ENCODE peak calls at places on chromosomes 1 and 21, in ten cellular contexts. R is heart left ventricle; H is breast epithelium; W is HepG2; D is HCT116; G is uterus; Z is CD8-positive, alpha-beta T cell; I is lung; C is dorsolateral prefrontal cortex; X is cardiac muscle cell. N is an unnamed sample.

GRCh38 chr1:57788333-57788732 is 364.5 kb upstream of the DAB1 start:
- DNase-seq in R (no peak), H (no peak), W (no peak), D (no peak), G (no peak), Z (no peak), I (no peak), C (no peak), X (no peak), N (no peak)

GRCh38 chr1:156074661-156075060 is 7.6 kb downstream of the MEX3A start:
- DNase-seq in R (no peak), H (no peak), W (no peak), D (no peak), G (no peak), Z (no peak), I (no peak), C (no peak), X (no peak), N (no peak)

GRCh38 chr1:53154859-53155438 is 12.5 kb upstream of the SLC1A7 start:
- DNase-seq in R (no peak), H (no peak), W (no peak), D (no peak), G (no peak), Z (no peak), I (no peak), C (no peak), X (no peak), N (no peak)

GRCh38 chr1:47703161-47703825 is 265.4 kb downstream of the FOXD2 start:
- DNase-seq in R (no peak), H (no peak), W (no peak), D (no peak), G (no peak), Z (no peak), I (no peak), C (no peak), X (no peak), N (no peak)

GRCh38 chr1:28031173-28031572 is 57.2 kb downstream of the EYA3 start:
- DNase-seq in R (no peak), H (no peak), W (no peak), D (no peak), G (no peak), Z (no peak), I (no peak), C (no peak), X (no peak), N (no peak)

GRCh38 chr1:12134716-12135115 is 32.1 kb upstream of the TNFRSF1B start:
- DNase-seq in R (no peak), H (no peak), W (no peak), D (no peak), G (no peak), Z (no peak), I (no peak), C (no peak), X (no peak), N (no peak)

GRCh38 chr1:62235576-62235975 is 40.9 kb downstream of the L1TD1 start:
- DNase-seq in R (no peak), H (no peak), W (no peak), D (no peak), G (no peak), Z (no peak), I (no peak), C (no peak), X (no peak), N (no peak)

GRCh38 chr1:116415699-116416533 is 42.9 kb downstream of the ATP1A1 start:
- DNase-seq in R (peak), H (no peak), W (peak), D (no peak), G (no peak), Z (no peak), I (peak), C (no peak), X (peak), N (no peak)

GRCh38 chr1:67149179-67149770 is 14.5 kb upstream of the C1orf141 start:
- DNase-seq in R (peak), H (peak), W (peak), D (peak), G (peak), Z (peak), I (peak), C (peak), X (peak), N (peak)

GRCh38 chr1:154860154-154860870 is 9.8 kb downstream of the KCNN3 start:
- DNase-seq in R (no peak), H (no peak), W (no peak), D (no peak), G (no peak), Z (no peak), I (no peak), C (no peak), X (no peak), N (no peak)

GRCh38 chr1:228150458-228151169 is 884 bp downstream of the GJC2 start:
- DNase-seq in R (peak), H (peak), W (peak), D (no peak), G (peak), Z (no peak), I (no peak), C (peak), X (peak), N (no peak)

GRCh38 chr1:15218287-15219279 is 28.4 kb upstream of the FHAD1 start:
- DNase-seq in R (no peak), H (no peak), W (no peak), D (peak), G (peak), Z (no peak), I (peak), C (no peak), X (peak), N (no peak)

GRCh38 chr1:938088-938683 is 14.5 kb downstream of the SAMD11 start:
- DNase-seq in R (no peak), H (peak), W (peak), D (no peak), G (peak), Z (no peak), I (no peak), C (no peak), X (peak), N (no peak)

GRCh38 chr1:25253911-25254310 is 6.7 kb upstream of the RSRP1 start:
- DNase-seq in R (no peak), H (no peak), W (no peak), D (no peak), G (no peak), Z (no peak), I (no peak), C (no peak), X (no peak), N (no peak)

GRCh38 chr1:241627453-241628329 is 12.5 kb downstream of the CHML start:
- DNase-seq in R (no peak), H (no peak), W (peak), D (peak), G (no peak), Z (no peak), I (no peak), C (no peak), X (peak), N (no peak)

GRCh38 chr1:116413414-116413813 is 40.4 kb downstream of the ATP1A1 start:
- DNase-seq in R (no peak), H (no peak), W (no peak), D (no peak), G (no peak), Z (no peak), I (no peak), C (no peak), X (no peak), N (no peak)

GRCh38 chr21:27572681-27573080 is 605.8 kb upstream of the ADAMTS5 start:
- DNase-seq in R (no peak), H (no peak), W (no peak), D (no peak), G (no peak), Z (no peak), I (no peak), C (no peak), X (no peak), N (no peak)

GRCh38 chr1:162500805-162501204 is 3.2 kb downstream of the UHMK1 start:
- DNase-seq in R (no peak), H (no peak), W (no peak), D (no peak), G (no peak), Z (no peak), I (no peak), C (no peak), X (peak), N (no peak)

GRCh38 chr1:212700892-212701819 is 1.5 kb upstream of the BATF3 start:
- DNase-seq in R (peak), H (peak), W (no peak), D (no peak), G (peak), Z (no peak), I (peak), C (peak), X (peak), N (no peak)

GRCh38 chr1:69739181-69739580 is 171.5 kb downstream of the LRRC7 start:
- DNase-seq in R (no peak), H (no peak), W (no peak), D (no peak), G (no peak), Z (no peak), I (no peak), C (no peak), X (peak), N (no peak)

GRCh38 chr1:169618367-169618766 is 11.6 kb downstream of the SELP start:
- DNase-seq in R (no peak), H (no peak), W (no peak), D (no peak), G (no peak), Z (no peak), I (no peak), C (no peak), X (no peak), N (no peak)

GRCh38 chr1:6922096-6922931 is 137.1 kb downstream of the CAMTA1 start:
- DNase-seq in R (peak), H (no peak), W (no peak), D (no peak), G (peak), Z (no peak), I (no peak), C (no peak), X (peak), N (no peak)

GRCh38 chr1:161791889-161792655 is 26.0 kb downstream of the ATF6 start:
- DNase-seq in R (no peak), H (no peak), W (no peak), D (no peak), G (no peak), Z (no peak), I (no peak), C (no peak), X (peak), N (no peak)

GRCh38 chr1:212641956-212642355 is 33.4 kb downstream of the ATF3 start:
- DNase-seq in R (no peak), H (no peak), W (no peak), D (no peak), G (no peak), Z (no peak), I (no peak), C (no peak), X (no peak), N (no peak)

GRCh38 chr1:51877434-51878306 is 857 bp downstream of the NRDC start:
- DNase-seq in R (no peak), H (no peak), W (no peak), D (no peak), G (no peak), Z (no peak), I (peak), C (no peak), X (peak), N (no peak)

GRCh38 chr1:165823552-165824268 is 3.7 kb upstream of the UCK2 start:
- DNase-seq in R (no peak), H (no peak), W (no peak), D (no peak), G (no peak), Z (no peak), I (no peak), C (no peak), X (no peak), N (no peak)

GRCh38 chr1:36576118-36576517 is 93.4 kb upstream of the CSF3R start:
- DNase-seq in R (peak), H (no peak), W (peak), D (peak), G (peak), Z (peak), I (peak), C (peak), X (peak), N (no peak)

GRCh38 chr1:103058393-103058792 is 49.9 kb downstream of the COL11A1 start:
- DNase-seq in R (no peak), H (no peak), W (no peak), D (no peak), G (no peak), Z (no peak), I (no peak), C (no peak), X (no peak), N (no peak)

GRCh38 chr1:2091611-2092604 is 41.7 kb downstream of the PRKCZ start:
- DNase-seq in R (peak), H (no peak), W (peak), D (no peak), G (no peak), Z (peak), I (no peak), C (peak), X (peak), N (no peak)

GRCh38 chr1:64161347-64162080 is 41.9 kb upstream of the UBE2U start:
- DNase-seq in R (no peak), H (no peak), W (no peak), D (no peak), G (no peak), Z (no peak), I (no peak), C (no peak), X (peak), N (no peak)

GRCh38 chr1:56125316-56125715 is 454.0 kb downstream of the PLPP3 start:
- DNase-seq in R (no peak), H (no peak), W (no peak), D (no peak), G (no peak), Z (no peak), I (no peak), C (no peak), X (no peak), N (no peak)

GRCh38 chr1:102191723-102192122 is 195.0 kb upstream of the OLFM3 start:
- DNase-seq in R (peak), H (no peak), W (peak), D (peak), G (no peak), Z (no peak), I (no peak), C (no peak), X (peak), N (no peak)

GRCh38 chr1:212328248-212328647 is 43.0 kb downstream of the PPP2R5A start:
- DNase-seq in R (no peak), H (no peak), W (no peak), D (no peak), G (no peak), Z (no peak), I (no peak), C (no peak), X (peak), N (no peak)

GRCh38 chr1:240086726-240087125 is 5.0 kb upstream of the FMN2 start:
- DNase-seq in R (no peak), H (no peak), W (no peak), D (no peak), G (no peak), Z (no peak), I (no peak), C (no peak), X (no peak), N (no peak)

GRCh38 chr1:6460349-6461236 is 5.4 kb downstream of the TNFRSF25 start:
- DNase-seq in R (no peak), H (no peak), W (no peak), D (no peak), G (no peak), Z (peak), I (no peak), C (no peak), X (peak), N (no peak)

GRCh38 chr1:235069577-235070563 is 58.8 kb downstream of the TOMM20 start:
- DNase-seq in R (peak), H (peak), W (peak), D (no peak), G (no peak), Z (no peak), I (peak), C (no peak), X (peak), N (no peak)
- H3K27ac ChIP-seq in R (peak), H (peak), W (peak), D (no peak), G (no peak), Z (no peak), I (peak), C (no peak), X (no peak), N (no peak)

GRCh38 chr1:167635941-167636340 is 5.9 kb downstream of the RCSD1 start:
- DNase-seq in R (no peak), H (no peak), W (no peak), D (no peak), G (no peak), Z (peak), I (no peak), C (no peak), X (no peak), N (no peak)
- H3K27ac ChIP-seq in R (peak), H (no peak), W (no peak), D (no peak), G (no peak), Z (no peak), I (peak), C (peak), X (peak), N (no peak)

DNA sequence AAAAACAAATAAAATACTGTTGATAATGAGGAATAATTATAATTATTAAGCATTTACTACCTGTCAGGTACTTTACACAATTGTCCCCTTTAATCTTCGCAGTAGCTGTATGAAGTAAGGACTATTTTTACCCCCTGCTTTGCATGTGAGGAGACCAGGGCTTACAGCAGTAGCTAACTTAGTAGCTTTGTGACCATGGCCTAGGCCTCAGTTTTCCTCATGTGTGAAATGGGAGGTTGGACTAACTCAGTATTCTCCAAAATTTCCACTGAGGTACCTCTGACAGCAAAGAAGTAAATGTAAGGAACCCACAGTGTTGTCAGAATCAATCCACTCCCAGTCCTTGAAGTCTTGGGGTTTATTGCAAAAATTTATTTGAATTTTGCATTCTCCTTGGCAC is 3.8 kb upstream of the CSRP1 start:
- DNase-seq in R (no peak), H (no peak), W (no peak), D (no peak), G (no peak), Z (no peak), I (no peak), C (no peak), X (no peak), N (no peak)
- H3K27ac ChIP-seq in R (peak), H (peak), W (no peak), D (no peak), G (peak), Z (no peak), I (no peak), C (peak), X (peak), N (no peak)

DNA sequence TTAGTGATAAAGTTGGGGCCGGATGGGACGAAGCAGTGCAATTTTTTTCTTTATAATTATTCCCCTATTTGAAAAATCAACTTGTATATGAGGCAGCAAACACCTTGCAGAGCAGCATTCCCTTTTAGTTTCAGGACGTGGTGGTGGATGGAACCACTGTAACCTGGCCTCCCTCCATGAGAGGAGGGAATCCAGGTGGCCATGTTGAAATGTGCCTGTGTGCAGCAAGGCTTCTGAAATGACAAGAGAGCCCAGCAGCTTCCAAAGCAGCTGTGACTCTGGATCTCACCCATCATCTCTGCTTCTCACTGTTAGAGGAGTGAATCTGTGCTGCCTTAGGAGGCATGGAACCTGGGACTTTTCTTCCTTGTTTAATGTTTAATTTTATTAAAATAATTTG is 42.3 kb downstream of the NFIA start:
- DNase-seq in R (peak), H (no peak), W (no peak), D (no peak), G (no peak), Z (no peak), I (no peak), C (no peak), X (no peak), N (no peak)
- H3K27ac ChIP-seq in R (peak), H (no peak), W (no peak), D (no peak), G (no peak), Z (no peak), I (peak), C (peak), X (no peak), N (no peak)

DNA sequence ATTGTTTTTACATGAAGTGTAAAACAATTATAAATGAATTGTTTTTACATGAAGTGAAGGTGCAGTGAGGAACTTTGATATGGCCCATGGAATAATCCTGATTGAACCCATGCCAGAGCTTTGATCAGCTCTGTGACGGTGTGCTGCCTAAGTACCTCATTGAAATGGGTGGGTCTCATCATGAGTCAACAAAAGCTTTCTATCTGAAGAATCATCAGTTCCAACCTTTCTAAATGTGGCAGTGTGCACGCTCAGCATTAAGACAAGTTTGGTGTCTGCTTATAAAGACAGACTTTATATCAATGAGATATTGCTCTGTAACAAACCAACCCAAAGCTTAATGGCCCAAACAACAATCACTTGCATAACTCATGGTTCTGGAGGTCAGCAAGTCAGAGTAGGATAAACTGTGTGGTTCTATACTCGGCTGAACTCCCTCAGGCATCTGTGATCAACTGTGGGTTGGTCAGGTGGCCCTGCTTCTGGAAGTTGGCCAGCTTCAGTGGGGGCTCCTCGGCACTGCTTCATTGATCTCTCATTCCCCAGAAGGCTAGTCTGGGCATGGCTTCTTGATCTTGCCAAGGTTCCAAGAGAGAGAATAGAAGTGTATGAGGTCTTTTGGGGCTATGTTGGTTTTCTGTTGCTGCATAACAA is 258.0 kb downstream of the LTN1 start:
- DNase-seq in R (no peak), H (no peak), W (no peak), D (no peak), G (no peak), Z (no peak), I (no peak), C (no peak), X (no peak), N (no peak)
- H3K27ac ChIP-seq in R (no peak), H (no peak), W (no peak), D (no peak), G (no peak), Z (no peak), I (no peak), C (no peak), X (no peak), N (no peak)

DNA sequence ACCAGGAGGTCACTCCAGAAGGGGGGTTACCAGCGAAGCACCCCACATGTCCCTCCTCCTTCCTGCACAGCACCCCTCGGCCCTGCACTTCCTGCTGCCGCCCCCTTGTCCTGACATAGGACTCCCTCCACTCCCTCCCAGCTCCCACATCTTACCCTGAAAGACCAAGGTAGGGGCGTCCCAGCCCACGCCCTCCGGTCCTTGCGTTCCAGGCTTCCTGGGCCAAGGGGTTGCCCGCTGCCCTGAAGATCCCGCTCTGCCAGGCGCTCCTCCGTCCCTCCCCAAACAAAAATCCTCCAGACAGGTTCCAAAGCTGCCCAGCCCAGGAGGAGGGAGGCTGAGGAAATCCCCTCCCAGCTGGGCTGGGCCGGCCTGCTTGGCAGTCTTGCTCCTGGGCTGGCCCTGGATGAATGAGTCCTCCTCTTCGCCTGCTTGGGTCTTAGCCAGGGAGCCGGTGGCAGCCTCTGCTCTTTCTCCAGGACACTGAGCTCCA is at the start of gene RHBDL2:
- DNase-seq in R (peak), H (peak), W (no peak), D (no peak), G (peak), Z (no peak), I (peak), C (peak), X (peak), N (no peak)
- H3K27ac ChIP-seq in R (no peak), H (peak), W (peak), D (no peak), G (no peak), Z (no peak), I (no peak), C (no peak), X (no peak), N (no peak)

GRCh38 chr1:26288311-26288941 is 8.5 kb downstream of the SH3BGRL3 start:
- DNase-seq in R (no peak), H (no peak), W (no peak), D (no peak), G (no peak), Z (peak), I (no peak), C (no peak), X (no peak), N (no peak)

GRCh38 chr1:26291433-26291832 is 11.5 kb downstream of the SH3BGRL3 start:
- DNase-seq in R (no peak), H (no peak), W (no peak), D (no peak), G (no peak), Z (no peak), I (no peak), C (no peak), X (no peak), N (no peak)

GRCh38 chr1:26290061-26290415 is 10.2 kb downstream of the SH3BGRL3 start:
- DNase-seq in R (no peak), H (no peak), W (no peak), D (no peak), G (no peak), Z (peak), I (no peak), C (no peak), X (no peak), N (no peak)

GRCh38 chr1:26290416-26291261 is 10.8 kb downstream of the SH3BGRL3 start:
- DNase-seq in R (no peak), H (no peak), W (no peak), D (no peak), G (no peak), Z (no peak), I (no peak), C (no peak), X (no peak), N (no peak)

GRCh38 chr1:26289158-26290059 is 9.5 kb downstream of the SH3BGRL3 start:
- DNase-seq in R (no peak), H (no peak), W (no peak), D (no peak), G (no peak), Z (peak), I (no peak), C (peak), X (no peak), N (no peak)
- H3K27ac ChIP-seq in R (peak), H (no peak), W (no peak), D (no peak), G (no peak), Z (peak), I (no peak), C (peak), X (no peak), N (no peak)

N was measured in SK-N-MC.